ENCODE peak calls at places on chromosomes 3 and 15, in ten cellular contexts. One of them, this sample, is unnamed.

GRCh38 chr3:174218011-174218410 is 641.1 kb upstream of the NAALADL2 start:
- DNase-seq in omental fat pad: no peak
- DNase-seq in MM.1S: no peak
- DNase-seq in transverse colon: no peak
- DNase-seq in neural crest cell: no peak
- DNase-seq in fibroblast of pulmonary artery: no peak
- DNase-seq in HCT116: no peak
- DNase-seq in GM13977: no peak
- DNase-seq in GM10248: no peak
- DNase-seq in tibial artery: no peak
- DNase-seq in this sample: no peak

GRCh38 chr3:130916507-130917167 is 22.8 kb downstream of the ATP2C1 start:
- DNase-seq in tibial artery: no peak
- DNase-seq in GM10248: peak
- DNase-seq in neural crest cell: no peak
- DNase-seq in omental fat pad: no peak
- DNase-seq in MM.1S: no peak
- DNase-seq in transverse colon: no peak
- DNase-seq in HCT116: no peak
- DNase-seq in fibroblast of pulmonary artery: no peak
- DNase-seq in GM13977: peak
- DNase-seq in this sample: no peak

GRCh38 chr15:59539799-59540198 is 71.8 kb upstream of the GCNT3 start:
- DNase-seq in neural crest cell: no peak
- DNase-seq in fibroblast of pulmonary artery: no peak
- DNase-seq in transverse colon: no peak
- DNase-seq in HCT116: no peak
- DNase-seq in GM13977: no peak
- DNase-seq in tibial artery: no peak
- DNase-seq in GM10248: no peak
- DNase-seq in omental fat pad: no peak
- DNase-seq in MM.1S: no peak
- DNase-seq in this sample: no peak

GRCh38 chr3:169400874-169401273 is 262.6 kb downstream of the MECOM start:
- DNase-seq in GM13977: no peak
- DNase-seq in transverse colon: no peak
- DNase-seq in omental fat pad: no peak
- DNase-seq in GM10248: no peak
- DNase-seq in tibial artery: no peak
- DNase-seq in fibroblast of pulmonary artery: no peak
- DNase-seq in neural crest cell: no peak
- DNase-seq in HCT116: no peak
- DNase-seq in MM.1S: no peak
- DNase-seq in this sample: no peak

GRCh38 chr15:42623951-42624350 is 48.5 kb downstream of the STARD9 start:
- DNase-seq in HCT116: no peak
- DNase-seq in GM13977: no peak
- DNase-seq in GM10248: no peak
- DNase-seq in omental fat pad: no peak
- DNase-seq in fibroblast of pulmonary artery: no peak
- DNase-seq in MM.1S: no peak
- DNase-seq in transverse colon: no peak
- DNase-seq in neural crest cell: no peak
- DNase-seq in tibial artery: no peak
- DNase-seq in this sample: no peak

GRCh38 chr3:42117175-42118008 is 26.2 kb downstream of the TRAK1 start:
- DNase-seq in GM10248: no peak
- DNase-seq in GM13977: no peak
- DNase-seq in omental fat pad: no peak
- DNase-seq in transverse colon: peak
- DNase-seq in neural crest cell: no peak
- DNase-seq in HCT116: peak
- DNase-seq in fibroblast of pulmonary artery: peak
- DNase-seq in tibial artery: peak
- DNase-seq in MM.1S: no peak
- DNase-seq in this sample: no peak

GRCh38 chr3:46640927-46641326 is 28.6 kb downstream of the FAM240A start:
- DNase-seq in omental fat pad: no peak
- DNase-seq in neural crest cell: no peak
- DNase-seq in MM.1S: no peak
- DNase-seq in tibial artery: no peak
- DNase-seq in GM13977: no peak
- DNase-seq in fibroblast of pulmonary artery: no peak
- DNase-seq in transverse colon: no peak
- DNase-seq in GM10248: no peak
- DNase-seq in HCT116: no peak
- DNase-seq in this sample: no peak

GRCh38 chr15:74156678-74157411 is 16.7 kb upstream of the ISLR start:
- DNase-seq in tibial artery: peak
- DNase-seq in HCT116: no peak
- DNase-seq in GM10248: peak
- DNase-seq in MM.1S: no peak
- DNase-seq in omental fat pad: no peak
- DNase-seq in GM13977: peak
- DNase-seq in transverse colon: no peak
- DNase-seq in neural crest cell: no peak
- DNase-seq in fibroblast of pulmonary artery: peak
- DNase-seq in this sample: no peak

DNA sequence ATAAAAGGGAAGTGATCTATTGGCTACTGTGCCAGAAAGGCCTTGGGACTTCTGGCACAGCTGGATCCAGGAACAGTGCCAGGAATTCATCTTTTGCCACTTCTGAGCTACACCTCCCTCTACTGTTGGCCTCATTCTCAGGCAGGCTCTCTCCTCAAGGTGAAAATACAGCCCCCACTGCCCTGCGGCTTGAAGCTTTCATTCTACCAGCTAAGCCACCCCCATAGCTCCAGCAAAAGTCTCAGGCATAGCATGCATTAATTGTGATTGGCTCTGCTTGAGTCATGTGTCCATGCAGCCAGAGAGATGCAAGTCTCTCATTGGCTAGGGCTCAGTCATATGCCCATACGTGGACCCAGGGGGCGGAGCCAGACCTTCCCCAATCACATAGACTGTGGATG is 142.4 kb downstream of the TPRA1 start:
- DNase-seq in GM13977: no peak
- DNase-seq in neural crest cell: no peak
- DNase-seq in GM10248: no peak
- DNase-seq in transverse colon: no peak
- DNase-seq in MM.1S: peak
- DNase-seq in HCT116: no peak
- DNase-seq in tibial artery: peak
- DNase-seq in fibroblast of pulmonary artery: no peak
- DNase-seq in omental fat pad: peak
- DNase-seq in this sample: no peak
- TF ChIP-seq CTCF in GM13977: no peak
- TF ChIP-seq CTCF in neural crest cell: no peak
- TF ChIP-seq CTCF in GM10248: no peak
- TF ChIP-seq CTCF in transverse colon: no peak
- TF ChIP-seq CTCF in MM.1S: no peak
- TF ChIP-seq CTCF in HCT116: no peak
- TF ChIP-seq CTCF in tibial artery: no peak
- TF ChIP-seq CTCF in fibroblast of pulmonary artery: no peak
- TF ChIP-seq CTCF in omental fat pad: no peak
- TF ChIP-seq CTCF in this sample: no peak

GRCh38 chr3:12955651-12956315 is 114.4 kb upstream of the RPL32 start:
- DNase-seq in transverse colon: no peak
- DNase-seq in GM10248: no peak
- DNase-seq in neural crest cell: no peak
- DNase-seq in tibial artery: no peak
- DNase-seq in fibroblast of pulmonary artery: no peak
- DNase-seq in GM13977: no peak
- DNase-seq in omental fat pad: no peak
- DNase-seq in MM.1S: no peak
- DNase-seq in HCT116: no peak
- DNase-seq in this sample: no peak

GRCh38 chr3:12954180-12954579 is 112.8 kb upstream of the RPL32 start:
- DNase-seq in fibroblast of pulmonary artery: no peak
- DNase-seq in MM.1S: no peak
- DNase-seq in omental fat pad: no peak
- DNase-seq in tibial artery: no peak
- DNase-seq in transverse colon: no peak
- DNase-seq in GM13977: no peak
- DNase-seq in GM10248: no peak
- DNase-seq in neural crest cell: no peak
- DNase-seq in HCT116: no peak
- DNase-seq in this sample: no peak

GRCh38 chr3:12956316-12956660 is 114.9 kb upstream of the RPL32 start:
- DNase-seq in HCT116: no peak
- DNase-seq in transverse colon: no peak
- DNase-seq in GM13977: no peak
- DNase-seq in omental fat pad: no peak
- DNase-seq in GM10248: no peak
- DNase-seq in neural crest cell: no peak
- DNase-seq in tibial artery: no peak
- DNase-seq in MM.1S: no peak
- DNase-seq in fibroblast of pulmonary artery: no peak
- DNase-seq in this sample: no peak

GRCh38 chr3:12953201-12953712 is 111.9 kb upstream of the RPL32 start:
- DNase-seq in GM10248: no peak
- DNase-seq in neural crest cell: no peak
- DNase-seq in MM.1S: no peak
- DNase-seq in GM13977: no peak
- DNase-seq in omental fat pad: no peak
- DNase-seq in tibial artery: no peak
- DNase-seq in HCT116: no peak
- DNase-seq in fibroblast of pulmonary artery: no peak
- DNase-seq in transverse colon: no peak
- DNase-seq in this sample: no peak

GRCh38 chr3:12954891-12955650 is 113.7 kb upstream of the RPL32 start:
- DNase-seq in tibial artery: peak
- DNase-seq in GM13977: no peak
- DNase-seq in MM.1S: no peak
- DNase-seq in fibroblast of pulmonary artery: no peak
- DNase-seq in HCT116: no peak
- DNase-seq in transverse colon: peak
- DNase-seq in neural crest cell: no peak
- DNase-seq in omental fat pad: no peak
- DNase-seq in GM10248: no peak
- DNase-seq in this sample: no peak
- TF ChIP-seq CTCF in tibial artery: no peak
- TF ChIP-seq CTCF in GM13977: no peak
- TF ChIP-seq CTCF in MM.1S: no peak
- TF ChIP-seq CTCF in fibroblast of pulmonary artery: no peak
- TF ChIP-seq CTCF in HCT116: no peak
- TF ChIP-seq CTCF in transverse colon: no peak
- TF ChIP-seq CTCF in neural crest cell: no peak
- TF ChIP-seq CTCF in omental fat pad: no peak
- TF ChIP-seq CTCF in GM10248: no peak
- TF ChIP-seq CTCF in this sample: no peak

GRCh38 chr3:51378075-51378474 is 7.0 kb upstream of the MANF start:
- DNase-seq in MM.1S: no peak
- DNase-seq in neural crest cell: no peak
- DNase-seq in tibial artery: no peak
- DNase-seq in GM10248: no peak
- DNase-seq in transverse colon: no peak
- DNase-seq in fibroblast of pulmonary artery: no peak
- DNase-seq in HCT116: no peak
- DNase-seq in omental fat pad: no peak
- DNase-seq in GM13977: no peak
- DNase-seq in this sample: no peak

GRCh38 chr3:51375571-51375970 is 9.5 kb upstream of the MANF start:
- DNase-seq in GM10248: no peak
- DNase-seq in tibial artery: no peak
- DNase-seq in fibroblast of pulmonary artery: no peak
- DNase-seq in omental fat pad: no peak
- DNase-seq in transverse colon: no peak
- DNase-seq in GM13977: no peak
- DNase-seq in HCT116: no peak
- DNase-seq in MM.1S: no peak
- DNase-seq in neural crest cell: no peak
- DNase-seq in this sample: no peak

GRCh38 chr3:51373658-51374421 is 11.3 kb upstream of the MANF start:
- DNase-seq in GM13977: no peak
- DNase-seq in tibial artery: no peak
- DNase-seq in omental fat pad: no peak
- DNase-seq in HCT116: no peak
- DNase-seq in transverse colon: no peak
- DNase-seq in GM10248: no peak
- DNase-seq in neural crest cell: no peak
- DNase-seq in MM.1S: no peak
- DNase-seq in fibroblast of pulmonary artery: no peak
- DNase-seq in this sample: no peak

GRCh38 chr3:51374456-51374855 is 10.6 kb upstream of the MANF start:
- DNase-seq in HCT116: no peak
- DNase-seq in omental fat pad: no peak
- DNase-seq in neural crest cell: no peak
- DNase-seq in GM10248: no peak
- DNase-seq in MM.1S: no peak
- DNase-seq in tibial artery: no peak
- DNase-seq in fibroblast of pulmonary artery: no peak
- DNase-seq in GM13977: no peak
- DNase-seq in transverse colon: no peak
- DNase-seq in this sample: no peak

GRCh38 chr3:51375136-51375535 is 10.0 kb upstream of the MANF start:
- DNase-seq in tibial artery: no peak
- DNase-seq in MM.1S: no peak
- DNase-seq in HCT116: no peak
- DNase-seq in omental fat pad: no peak
- DNase-seq in GM13977: no peak
- DNase-seq in neural crest cell: no peak
- DNase-seq in GM10248: no peak
- DNase-seq in fibroblast of pulmonary artery: no peak
- DNase-seq in transverse colon: no peak
- DNase-seq in this sample: no peak
- TF ChIP-seq CTCF in tibial artery: no peak
- TF ChIP-seq CTCF in MM.1S: no peak
- TF ChIP-seq CTCF in HCT116: no peak
- TF ChIP-seq CTCF in omental fat pad: no peak
- TF ChIP-seq CTCF in GM13977: no peak
- TF ChIP-seq CTCF in neural crest cell: no peak
- TF ChIP-seq CTCF in GM10248: no peak
- TF ChIP-seq CTCF in fibroblast of pulmonary artery: no peak
- TF ChIP-seq CTCF in transverse colon: no peak
- TF ChIP-seq CTCF in this sample: no peak

GRCh38 chr15:32646304-32646703 is 4.8 kb downstream of the SCG5 start:
- DNase-seq in transverse colon: no peak
- DNase-seq in tibial artery: no peak
- DNase-seq in neural crest cell: no peak
- DNase-seq in HCT116: no peak
- DNase-seq in GM13977: no peak
- DNase-seq in GM10248: no peak
- DNase-seq in fibroblast of pulmonary artery: no peak
- DNase-seq in MM.1S: no peak
- DNase-seq in omental fat pad: no peak
- DNase-seq in this sample: no peak

GRCh38 chr15:32643907-32644445 is 2.5 kb downstream of the SCG5 start:
- DNase-seq in neural crest cell: no peak
- DNase-seq in fibroblast of pulmonary artery: no peak
- DNase-seq in GM10248: no peak
- DNase-seq in omental fat pad: no peak
- DNase-seq in transverse colon: no peak
- DNase-seq in tibial artery: no peak
- DNase-seq in GM13977: no peak
- DNase-seq in HCT116: no peak
- DNase-seq in MM.1S: no peak
- DNase-seq in this sample: no peak

GRCh38 chr15:32652178-32652577 is 10.7 kb downstream of the SCG5 start:
- DNase-seq in neural crest cell: no peak
- DNase-seq in tibial artery: no peak
- DNase-seq in GM10248: no peak
- DNase-seq in GM13977: no peak
- DNase-seq in HCT116: no peak
- DNase-seq in transverse colon: no peak
- DNase-seq in fibroblast of pulmonary artery: no peak
- DNase-seq in omental fat pad: no peak
- DNase-seq in MM.1S: no peak
- DNase-seq in this sample: no peak

GRCh38 chr15:32651229-32651837 is 9.8 kb downstream of the SCG5 start:
- DNase-seq in transverse colon: peak
- DNase-seq in fibroblast of pulmonary artery: peak
- DNase-seq in HCT116: peak
- DNase-seq in tibial artery: no peak
- DNase-seq in MM.1S: peak
- DNase-seq in GM10248: peak
- DNase-seq in GM13977: peak
- DNase-seq in neural crest cell: peak
- DNase-seq in omental fat pad: no peak
- DNase-seq in this sample: peak

DNA sequence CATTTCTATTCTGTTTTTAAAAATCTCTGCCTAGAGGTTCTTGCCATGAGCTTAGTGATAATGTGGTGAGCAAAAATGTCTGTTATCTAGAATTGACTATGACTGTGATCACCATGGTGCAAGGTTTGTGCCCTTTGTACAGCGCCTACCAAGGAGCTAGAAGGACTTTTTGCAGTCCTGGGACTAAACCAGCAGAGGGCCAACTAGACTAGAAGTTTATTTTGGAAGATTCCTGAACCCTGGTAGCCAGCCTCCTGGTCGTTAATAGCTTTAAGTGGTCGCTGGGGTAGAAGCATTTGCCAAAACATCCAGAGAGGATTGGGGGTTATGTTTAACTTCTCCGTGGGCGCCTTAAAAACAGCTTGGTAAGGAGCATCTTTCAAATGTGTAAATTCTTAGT is 7.8 kb downstream of the SCG5 start:
- DNase-seq in neural crest cell: no peak
- DNase-seq in HCT116: no peak
- DNase-seq in tibial artery: no peak
- DNase-seq in GM10248: no peak
- DNase-seq in fibroblast of pulmonary artery: peak
- DNase-seq in GM13977: no peak
- DNase-seq in transverse colon: no peak
- DNase-seq in MM.1S: no peak
- DNase-seq in omental fat pad: no peak
- DNase-seq in this sample: no peak
- TF ChIP-seq CTCF in neural crest cell: peak
- TF ChIP-seq CTCF in HCT116: no peak
- TF ChIP-seq CTCF in tibial artery: no peak
- TF ChIP-seq CTCF in GM10248: peak
- TF ChIP-seq CTCF in fibroblast of pulmonary artery: peak
- TF ChIP-seq CTCF in GM13977: peak
- TF ChIP-seq CTCF in transverse colon: no peak
- TF ChIP-seq CTCF in MM.1S: peak
- TF ChIP-seq CTCF in omental fat pad: no peak
- TF ChIP-seq CTCF in this sample: peak

This sample was measured in kidney epithelial cell.